ENCODE peak calls at places on chromosomes 2 and 18, in seven cellular contexts. W is cardiac muscle cell, U is stomach, A is CD14-positive monocyte, F is WTC11, O is WERI-Rb-1, Z is fibroblast of lung. M is an unnamed sample.

GRCh38 chr18:62524443-62525200 is 1.8 kb downstream of the ZCCHC2 start:
- DNase-seq in W (peak), U (peak), A (peak), F (peak), O (peak), Z (peak), M (peak)

GRCh38 chr2:242075163-242075562 is 205.6 kb downstream of the RTP5 start:
- DNase-seq in W (peak), U (no peak), A (no peak), F (no peak), O (no peak), Z (peak), M (peak)

GRCh38 chr2:135985826-135986393 is 484 bp upstream of the DARS1 start:
- DNase-seq in W (no peak), U (no peak), A (peak), F (no peak), O (no peak), Z (no peak), M (no peak)

GRCh38 chr2:241123816-241124536 is 21.9 kb upstream of the MTERF4 start:
- DNase-seq in W (no peak), U (peak), A (no peak), F (no peak), O (no peak), Z (no peak), M (no peak)

GRCh38 chr2:20196881-20197204 is 28.1 kb downstream of the SDC1 start:
- DNase-seq in W (no peak), U (no peak), A (no peak), F (no peak), O (no peak), Z (no peak), M (no peak)

GRCh38 chr2:25324905-25325592 is 16.7 kb downstream of the DNMT3A start:
- DNase-seq in W (peak), U (no peak), A (no peak), F (no peak), O (no peak), Z (peak), M (peak)

GRCh38 chr2:241754042-241754441 is 19.6 kb downstream of the D2HGDH start:
- DNase-seq in W (no peak), U (no peak), A (no peak), F (no peak), O (no peak), Z (no peak), M (no peak)

GRCh38 chr2:214410128-214410775 is 602 bp upstream of the VWC2L start:
- DNase-seq in W (no peak), U (no peak), A (no peak), F (no peak), O (no peak), Z (no peak), M (no peak)

GRCh38 chr2:199490049-199490448 is 32.3 kb upstream of the SATB2 start:
- DNase-seq in W (no peak), U (no peak), A (no peak), F (no peak), O (no peak), Z (no peak), M (no peak)

GRCh38 chr2:199499005-199499404 is 41.3 kb upstream of the SATB2 start:
- DNase-seq in W (no peak), U (no peak), A (no peak), F (no peak), O (no peak), Z (no peak), M (no peak)

GRCh38 chr2:199495147-199495546 is 37.4 kb upstream of the SATB2 start:
- DNase-seq in W (no peak), U (no peak), A (no peak), F (no peak), O (no peak), Z (no peak), M (no peak)
- TF ChIP-seq CTCF in W (no peak), U (no peak), A (no peak), F (no peak), O (no peak), Z (no peak), M (no peak)

DNA sequence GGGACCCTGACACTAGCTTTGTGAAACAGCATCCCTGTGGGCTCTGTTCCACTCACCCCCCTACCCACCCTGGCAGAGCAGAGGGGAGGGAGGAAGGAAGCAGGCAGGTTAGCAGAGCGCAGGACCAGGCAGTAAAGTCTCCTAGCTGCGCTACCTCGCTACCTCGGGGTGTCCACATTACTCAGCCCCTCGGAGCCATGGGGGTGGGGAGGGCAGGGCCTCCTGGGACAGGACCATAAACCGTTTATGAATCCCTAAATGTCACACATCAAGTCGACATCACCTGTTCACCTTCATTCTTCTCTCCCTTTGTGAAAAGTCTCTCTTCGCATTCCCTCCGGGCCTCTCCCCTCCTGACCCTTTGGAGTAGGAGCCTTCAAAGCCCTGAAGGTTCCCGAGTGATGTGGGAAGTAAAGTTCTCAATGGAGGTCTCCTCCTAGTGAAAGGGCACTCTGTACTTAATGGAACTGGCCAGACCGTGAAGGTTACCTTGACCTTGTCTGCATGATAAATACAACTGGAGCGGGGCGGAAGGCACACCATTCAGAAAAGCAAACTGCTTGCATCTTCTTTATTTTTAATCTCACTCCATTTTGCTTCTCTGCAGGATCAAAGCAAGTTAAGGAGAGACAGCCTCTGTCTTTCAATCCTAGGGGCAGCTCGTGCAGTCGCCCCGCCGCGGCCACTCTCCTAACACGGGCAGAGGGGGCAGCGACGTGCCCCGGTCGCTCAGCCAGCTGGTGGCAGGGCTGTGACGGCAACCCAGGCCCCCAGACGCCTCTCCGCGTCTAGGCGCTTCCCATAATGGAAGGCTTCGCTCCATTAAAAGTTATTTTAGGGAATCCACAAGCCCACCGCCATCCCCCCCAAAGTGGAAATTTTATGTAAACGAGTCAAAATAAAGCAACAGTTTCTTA is 23.8 kb upstream of the SMAD7 start:
- DNase-seq in W (no peak), U (no peak), A (no peak), F (peak), O (peak), Z (no peak), M (no peak)
- TF ChIP-seq CTCF in W (no peak), U (no peak), A (no peak), F (no peak), O (peak), Z (peak), M (peak)

GRCh38 chr2:128306081-128306930 is 12.4 kb downstream of the HS6ST1 start:
- DNase-seq in W (peak), U (peak), A (peak), F (no peak), O (peak), Z (peak), M (peak)
- TF ChIP-seq CTCF in W (peak), U (no peak), A (no peak), F (peak), O (peak), Z (peak), M (peak)

DNA sequence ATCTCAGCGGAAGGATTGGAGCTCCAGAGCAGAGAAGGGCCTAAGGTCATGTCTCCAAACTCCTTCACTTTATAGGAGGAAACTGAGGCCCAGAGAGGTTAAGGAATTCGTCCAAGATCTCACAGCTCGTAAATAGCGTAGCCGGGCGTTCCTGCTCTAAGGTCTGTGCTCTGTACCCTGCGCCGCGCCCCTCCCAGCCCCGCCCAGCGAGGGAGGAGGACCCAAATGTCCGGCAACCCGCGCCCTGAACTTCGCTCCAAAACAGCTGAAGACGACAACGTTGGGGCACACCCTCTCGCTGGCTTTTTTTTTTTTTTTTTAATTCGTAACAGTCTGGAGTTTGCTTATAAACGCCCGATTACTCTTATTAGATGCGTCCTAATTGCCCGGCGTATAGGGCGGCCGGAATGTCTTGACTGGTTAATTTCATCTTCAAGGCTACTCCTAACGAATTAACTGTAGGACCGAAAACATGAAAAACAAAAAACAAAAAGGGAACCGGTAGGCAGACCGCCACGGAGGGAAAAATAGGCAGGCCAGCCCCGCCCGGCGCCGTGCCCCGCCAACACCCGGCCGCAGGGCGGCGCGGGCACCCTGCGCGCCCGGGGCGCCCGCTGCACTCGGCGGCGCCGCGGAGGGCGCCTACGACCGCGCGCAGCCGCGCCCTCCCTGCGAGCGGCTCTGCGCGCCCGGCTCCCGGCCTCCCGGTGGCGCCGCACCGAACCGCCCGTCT is 928 bp upstream of the FOSL2 start:
- DNase-seq in W (peak), U (peak), A (peak), F (peak), O (peak), Z (peak), M (peak)
- TF ChIP-seq CTCF in W (no peak), U (no peak), A (peak), F (no peak), O (peak), Z (no peak), M (no peak)

GRCh38 chr2:18559531-18559930 is 922 bp downstream of the RDH14 start:
- DNase-seq in W (peak), U (no peak), A (no peak), F (no peak), O (no peak), Z (no peak), M (no peak)

GRCh38 chr2:18557121-18557520 is 3.3 kb downstream of the RDH14 start:
- DNase-seq in W (no peak), U (no peak), A (no peak), F (no peak), O (no peak), Z (no peak), M (no peak)

GRCh38 chr2:18558458-18558857 is 2.0 kb downstream of the RDH14 start:
- DNase-seq in W (no peak), U (no peak), A (no peak), F (no peak), O (no peak), Z (no peak), M (no peak)

GRCh38 chr2:18560797-18561085 is 288 bp upstream of the RDH14 start:
- DNase-seq in W (no peak), U (no peak), A (no peak), F (no peak), O (no peak), Z (no peak), M (no peak)

DNA sequence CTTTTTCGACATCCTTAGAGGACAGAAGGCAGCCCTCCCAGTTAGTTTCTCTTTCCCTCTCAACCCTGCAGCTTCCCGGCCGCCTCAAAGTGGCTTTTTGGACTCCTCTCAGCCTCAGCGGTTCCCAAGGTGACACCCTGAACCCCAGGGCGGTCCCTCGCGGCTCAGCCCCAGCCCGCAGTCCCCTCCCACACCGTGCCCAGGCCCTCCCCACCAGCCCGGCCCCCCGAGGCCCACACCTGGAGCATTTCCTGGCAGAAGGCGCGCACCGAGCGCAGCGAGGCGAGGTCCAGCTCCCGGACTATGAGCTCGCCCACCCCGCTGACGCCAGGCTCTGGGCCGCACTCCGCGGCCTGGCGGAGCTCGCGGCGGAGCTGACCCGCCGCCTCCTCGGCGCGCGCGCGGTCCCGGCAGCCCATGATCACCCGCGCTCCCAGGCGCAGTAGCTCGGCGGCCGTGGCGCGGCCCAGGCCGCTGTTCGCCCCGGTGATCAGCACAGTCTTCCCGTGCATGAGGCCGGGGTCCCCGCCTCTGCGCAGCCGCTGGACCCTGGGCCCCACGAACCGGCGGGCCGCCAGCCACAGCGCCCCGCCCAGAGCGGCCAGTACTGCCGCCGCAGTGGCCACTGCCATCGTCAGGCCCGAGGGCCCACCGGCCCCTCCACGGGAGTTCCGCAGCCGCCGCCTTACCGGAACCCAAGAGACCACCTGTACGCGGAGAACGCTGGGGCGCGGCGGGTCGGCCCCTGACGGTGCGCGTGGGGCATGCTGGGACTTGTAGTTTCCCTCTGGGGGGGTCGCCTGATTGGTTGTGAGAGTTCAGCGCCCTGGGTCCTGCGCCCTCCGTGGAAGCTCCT is at the start of gene RDH14:
- DNase-seq in W (peak), U (peak), A (peak), F (peak), O (peak), Z (peak), M (peak)
- TF ChIP-seq CTCF in W (no peak), U (no peak), A (no peak), F (no peak), O (no peak), Z (no peak), M (no peak)